ENCODE peak calls at places on chromosomes 16 and 17, in four cellular contexts. T is DND-41, N is endothelial cell of umbilical vein, E is trophoblast cell. O is an unnamed sample.

GRCh38 chr17:60163108-60163784 is 13.5 kb downstream of the CA4 start:
- DNase-seq in T (no peak), E (peak), N (no peak), O (no peak)

GRCh38 chr17:65231086-65231485 is 93.9 kb downstream of the RGS9 start:
- DNase-seq in E (no peak), T (no peak), N (no peak), O (no peak)

GRCh38 chr17:55540414-55541091 is 29.3 kb upstream of the SMIM36 start:
- DNase-seq in E (no peak), T (no peak), N (peak), O (peak)

GRCh38 chr16:71501562-71501961 is 12.4 kb upstream of the ZNF19 start:
- DNase-seq in E (no peak), N (no peak), T (no peak), O (no peak)

GRCh38 chr17:15494821-15495220 is 27.4 kb upstream of the CDRT4 start:
- DNase-seq in N (no peak), E (no peak), T (no peak), O (no peak)

GRCh38 chr16:85309656-85310587 is 197.7 kb upstream of the CIBAR2 start:
- DNase-seq in E (no peak), T (peak), N (no peak), O (no peak)

GRCh38 chr17:42514867-42515266 is 21.2 kb upstream of the NAGLU start:
- DNase-seq in N (no peak), E (no peak), T (no peak), O (no peak)

GRCh38 chr17:4232168-4232813 is 31.5 kb downstream of the ANKFY1 start:
- DNase-seq in N (no peak), T (no peak), E (no peak), O (peak)

GRCh38 chr17:683499-684254 is 31.0 kb downstream of the VPS53 start:
- DNase-seq in T (no peak), E (no peak), N (no peak), O (no peak)

GRCh38 chr16:47734987-47735594 is 274.0 kb downstream of the PHKB start:
- DNase-seq in N (no peak), T (no peak), E (no peak), O (no peak)

GRCh38 chr17:49779730-49780220 is 8.7 kb upstream of the KAT7 start:
- DNase-seq in N (peak), T (peak), E (peak), O (peak)

GRCh38 chr16:30941600-30942420 is 7.1 kb upstream of the ORAI3 start:
- DNase-seq in E (peak), N (peak), T (peak), O (peak)

GRCh38 chr16:3959148-3959547 is 78.6 kb upstream of the CREBBP start:
- DNase-seq in E (peak), N (no peak), T (no peak), O (peak)

GRCh38 chr16:85055503-85056210 is 28.1 kb downstream of the KIAA0513 start:
- DNase-seq in N (peak), E (peak), T (peak), O (peak)

GRCh38 chr17:59830846-59831486 is 61.8 kb downstream of the TUBD1 start:
- DNase-seq in E (no peak), T (no peak), N (no peak), O (no peak)

GRCh38 chr16:71626018-71626857 is at the start of gene MARVELD3:
- DNase-seq in N (no peak), T (no peak), E (peak), O (peak)

GRCh38 chr17:55652825-55653224 is 69.8 kb downstream of the TMEM100 start:
- DNase-seq in E (no peak), N (no peak), T (no peak), O (no peak)

GRCh38 chr16:72458035-72458434 is 286.1 kb upstream of the PMFBP1 start:
- DNase-seq in T (no peak), E (no peak), N (no peak), O (no peak)

GRCh38 chr16:85711982-85712587 is 23.3 kb upstream of the GINS2 start:
- DNase-seq in E (no peak), N (no peak), T (no peak), O (no peak)

GRCh38 chr17:1779571-1780074 is 17.8 kb downstream of the SERPINF1 start:
- DNase-seq in T (no peak), N (peak), E (no peak), O (peak)

GRCh38 chr17:81254955-81255717 is 16.0 kb downstream of the NDUFAF8 start:
- DNase-seq in T (no peak), N (peak), E (peak), O (no peak)

GRCh38 chr17:39677581-39678339 is 9.5 kb downstream of the PNMT start:
- DNase-seq in E (no peak), T (no peak), N (no peak), O (no peak)

GRCh38 chr16:71360378-71360777 is 1.9 kb downstream of the CALB2 start:
- DNase-seq in N (peak), E (peak), T (no peak), O (peak)

GRCh38 chr17:63984651-63985386 is 12.1 kb upstream of the SCN4A start:
- DNase-seq in E (peak), T (peak), N (peak), O (peak)

GRCh38 chr16:56354746-56355145 is 70.6 kb downstream of the AMFR start:
- DNase-seq in N (no peak), T (no peak), E (no peak), O (no peak)

DNA sequence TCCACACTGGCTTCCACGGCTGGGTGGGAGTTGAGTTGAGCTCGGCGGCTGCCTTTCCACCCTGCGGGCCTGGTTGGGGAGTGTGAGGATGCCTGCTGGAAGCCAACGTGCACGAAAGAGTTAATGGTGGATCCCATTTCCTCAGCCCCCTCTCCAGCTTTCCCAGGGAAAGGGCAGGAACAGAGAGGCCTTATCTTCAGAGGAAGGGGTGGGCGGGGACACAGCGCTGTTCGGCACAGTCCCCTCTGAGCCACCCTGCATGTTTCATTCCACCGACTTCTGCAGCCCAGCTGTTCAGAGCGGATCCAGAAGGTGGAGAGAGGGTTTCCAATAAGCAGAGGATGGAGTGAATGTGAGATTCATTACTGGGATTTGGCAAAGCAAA is 295.3 kb downstream of the SEC14L1 start:
- DNase-seq in E (no peak), N (peak), T (no peak), O (no peak)
- H3K27ac ChIP-seq in E (no peak), N (no peak), T (peak), O (no peak)

GRCh38 chr16:65576139-65576538 is 454.3 kb upstream of the CDH11 start:
- DNase-seq in E (no peak), T (no peak), N (no peak), O (no peak)
- H2AFZ ChIP-seq in E (no peak), T (no peak), N (no peak), O (no peak)

GRCh38 chr16:14298374-14299122 is 227.4 kb downstream of the MRTFB start:
- DNase-seq in N (no peak), T (no peak), E (no peak), O (no peak)

GRCh38 chr16:14300631-14301149 is 229.6 kb downstream of the MRTFB start:
- DNase-seq in N (peak), T (peak), E (peak), O (peak)

GRCh38 chr16:14291941-14292825 is 221.1 kb downstream of the MRTFB start:
- DNase-seq in N (no peak), T (no peak), E (no peak), O (no peak)

GRCh38 chr16:14301150-14302030 is 230.3 kb downstream of the MRTFB start:
- DNase-seq in N (peak), T (peak), E (peak), O (peak)

GRCh38 chr16:14296663-14297062 is 225.5 kb downstream of the MRTFB start:
- DNase-seq in N (no peak), E (no peak), T (no peak), O (no peak)
- H3K27ac ChIP-seq in N (no peak), E (no peak), T (no peak), O (no peak)

DNA sequence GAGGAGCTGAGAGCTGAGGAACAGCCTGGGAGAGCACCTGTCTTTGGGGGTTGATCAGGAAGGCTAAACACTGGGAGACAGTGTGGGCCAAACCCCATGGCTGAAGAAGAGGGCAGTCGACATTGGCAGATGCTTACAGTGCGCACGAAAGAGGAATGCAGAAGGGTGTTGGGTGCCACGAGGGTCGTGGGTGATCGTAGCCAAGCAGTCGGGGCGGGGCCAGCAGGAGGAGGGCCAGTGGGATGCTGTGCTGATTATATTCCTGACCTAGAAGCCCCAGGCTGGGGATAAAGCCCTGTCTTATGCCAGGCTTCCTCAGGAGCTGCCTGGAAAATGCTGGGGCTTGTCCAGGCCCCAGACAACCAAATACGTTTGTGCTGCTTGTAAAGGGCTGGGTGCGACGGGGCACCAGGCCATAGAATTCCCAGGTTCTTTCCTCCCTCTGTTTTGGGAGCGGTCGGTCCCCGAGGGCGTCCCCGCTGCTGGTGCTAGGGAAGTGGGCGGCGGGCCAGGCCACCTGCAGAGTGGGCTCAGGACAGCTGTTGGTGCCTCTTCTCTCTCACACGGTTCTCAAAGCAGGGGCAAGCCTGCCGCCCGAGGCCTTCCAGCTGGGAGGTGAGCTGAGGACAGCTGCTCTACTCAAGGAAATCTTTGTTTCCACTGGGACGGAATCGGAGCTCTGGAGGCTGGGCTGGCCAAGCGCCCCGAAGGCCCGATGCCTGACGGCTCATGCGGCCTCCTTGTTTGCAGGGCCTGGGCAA is 10.0 kb downstream of the C1QTNF1 start:
- DNase-seq in T (no peak), E (no peak), N (no peak), O (peak)
- H2AFZ ChIP-seq in T (no peak), E (peak), N (no peak), O (peak)

GRCh38 chr17:72440961-72441360 is 320.1 kb downstream of the SOX9 start:
- DNase-seq in E (no peak), T (no peak), N (no peak), O (no peak)
- H3K27ac ChIP-seq in E (no peak), T (no peak), N (no peak), O (no peak)

O was measured in mammary epithelial cell.